ENCODE peak calls at places on chromosome 12, in eight cellular contexts. H is HFF-Myc; P is activated CD8-positive, alpha-beta memory T cell treated with anti-CD3 and anti-CD28 coated beads for 4 hours; R is RPMI7951; N is cardiac muscle cell; F is mesenchymal stem cell; U is NCI-H345; W is stimulated activated CD4-positive, alpha-beta T cell treated with anti-CD3 and anti-CD28 coated beads, Interleukin-4, amount 100 ng/mL, for 4 hours. I is an unnamed sample.

GRCh38 chr12:23906329-23906728 is 43.1 kb downstream of the SOX5 start:
- DNase-seq in H (no peak), P (no peak), R (peak), W (no peak), N (peak), F (peak), U (no peak), I (no peak)

GRCh38 chr12:94710933-94711332 is 60.6 kb upstream of the TMCC3 start:
- DNase-seq in F (no peak), R (peak), W (no peak), H (peak), N (peak), P (no peak), U (peak), I (no peak)

GRCh38 chr12:102343361-102344121 is 136.8 kb downstream of the IGF1 start:
- DNase-seq in H (peak), W (no peak), P (no peak), R (no peak), N (no peak), F (no peak), U (no peak), I (no peak)

GRCh38 chr12:39404000-39404399 is 38.9 kb downstream of the KIF21A start:
- DNase-seq in U (no peak), H (no peak), P (no peak), W (no peak), N (no peak), F (no peak), R (no peak), I (no peak)

GRCh38 chr12:65220761-65221160 is 51.4 kb downstream of the LEMD3 start:
- DNase-seq in W (no peak), R (no peak), N (no peak), F (no peak), U (no peak), P (no peak), H (no peak), I (no peak)

GRCh38 chr12:121214171-121214777 is 4.3 kb downstream of the P2RX4 start:
- DNase-seq in P (no peak), F (peak), N (no peak), W (peak), U (no peak), H (no peak), R (peak), I (peak)

GRCh38 chr12:124162151-124163110 is 132.5 kb upstream of the RFLNA start:
- DNase-seq in R (peak), F (no peak), W (no peak), N (no peak), H (no peak), P (no peak), U (no peak), I (no peak)

GRCh38 chr12:6768385-6769002 is 2.3 kb downstream of the PTMS start:
- DNase-seq in N (no peak), U (no peak), W (no peak), H (no peak), P (no peak), F (peak), R (no peak), I (no peak)

GRCh38 chr12:6647083-6647604 is at the start of gene ACRBP:
- DNase-seq in R (peak), H (peak), U (no peak), F (peak), P (no peak), W (peak), N (peak), I (no peak)

GRCh38 chr12:92396647-92397258 is 251.1 kb upstream of the BTG1 start:
- DNase-seq in U (no peak), W (peak), N (no peak), P (no peak), R (peak), H (peak), F (peak), I (no peak)